ENCODE peak calls at places on chromosomes 4 and X, in four cellular contexts. A, B, D and R are unnamed samples.

GRCh38 chr4:119315036-119315435 is 6.9 kb downstream of the FABP2 start:
- DNase-seq in D (no peak), B (no peak), A (no peak), R (no peak)

GRCh38 chr4:53967971-53968370 is 96.4 kb downstream of the CHIC2 start:
- DNase-seq in B (no peak), D (no peak), A (no peak), R (no peak)

GRCh38 chr4:15920723-15921591 is 17.6 kb downstream of the FGFBP1 start:
- DNase-seq in B (no peak), D (peak), A (no peak), R (no peak)

GRCh38 chrX:8688776-8689175 is 43.2 kb downstream of the ANOS1 start:
- DNase-seq in D (no peak), A (peak), B (no peak), R (no peak)

GRCh38 chrX:107730991-107731766 is 44.4 kb downstream of the TSC22D3 start:
- DNase-seq in B (no peak), A (no peak), D (no peak), R (no peak)

GRCh38 chr4:7893539-7893938 is 46.1 kb downstream of the AFAP1 start:
- DNase-seq in B (no peak), A (no peak), D (no peak), R (no peak)

GRCh38 chr4:156829194-156829593 is 142.4 kb downstream of the PDGFC start:
- DNase-seq in B (no peak), D (no peak), A (no peak), R (no peak)

GRCh38 chr4:47686294-47686872 is 151.5 kb downstream of the CORIN start:
- DNase-seq in B (peak), A (peak), D (peak), R (peak)

GRCh38 chrX:77528034-77528433 is 80.8 kb downstream of the FGF16 start:
- DNase-seq in A (no peak), D (no peak), B (peak), R (no peak)

GRCh38 chrX:108090474-108091265 is 672 bp downstream of the PSMD10 start:
- DNase-seq in D (peak), B (no peak), A (no peak), R (peak)

GRCh38 chr4:148056879-148057278 is 325.0 kb downstream of the ARHGAP10 start:
- DNase-seq in D (peak), A (peak), B (peak), R (no peak)

GRCh38 chrX:38061335-38061734 is 55.0 kb downstream of the SYTL5 start:
- DNase-seq in A (no peak), B (no peak), D (peak), R (peak)

GRCh38 chrX:45806410-45807121 is 605.9 kb upstream of the DIPK2B start:
- DNase-seq in A (no peak), B (no peak), D (peak), R (no peak)

GRCh38 chr4:159012381-159012780 is 90.5 kb upstream of the RAPGEF2 start:
- DNase-seq in B (no peak), D (peak), A (no peak), R (no peak)

GRCh38 chr4:110982486-110982885 is 359.6 kb upstream of the PITX2 start:
- DNase-seq in A (no peak), B (no peak), D (no peak), R (no peak)

GRCh38 chr4:52600275-52600674 is 58.8 kb downstream of the USP46 start:
- DNase-seq in D (no peak), A (no peak), B (no peak), R (no peak)

GRCh38 chrX:139126493-139126892 is 404.0 kb upstream of the F9 start:
- DNase-seq in D (peak), B (peak), A (peak), R (peak)

GRCh38 chr4:21077967-21078366 is 377.7 kb downstream of the PACRGL start:
- DNase-seq in A (no peak), B (no peak), D (no peak), R (no peak)

GRCh38 chrX:68822641-68823410 is 6.0 kb upstream of the EFNB1 start:
- DNase-seq in A (no peak), B (peak), D (peak), R (peak)

GRCh38 chrX:19867411-19867732 is 20.0 kb downstream of the SH3KBP1 start:
- DNase-seq in D (no peak), B (no peak), A (no peak), R (no peak)

GRCh38 chrX:96372313-96373046 is 312.2 kb upstream of the DIAPH2 start:
- DNase-seq in A (no peak), D (peak), B (no peak), R (peak)
- TF ChIP-seq KDM1A in A (no peak), D (no peak), B (no peak), R (no peak)

GRCh38 chrX:148542481-148543255 is 42.3 kb downstream of the AFF2 start:
- DNase-seq in A (no peak), B (no peak), D (no peak), R (no peak)
- TF ChIP-seq RNF2 in A (no peak), B (no peak), D (no peak), R (no peak)

DNA sequence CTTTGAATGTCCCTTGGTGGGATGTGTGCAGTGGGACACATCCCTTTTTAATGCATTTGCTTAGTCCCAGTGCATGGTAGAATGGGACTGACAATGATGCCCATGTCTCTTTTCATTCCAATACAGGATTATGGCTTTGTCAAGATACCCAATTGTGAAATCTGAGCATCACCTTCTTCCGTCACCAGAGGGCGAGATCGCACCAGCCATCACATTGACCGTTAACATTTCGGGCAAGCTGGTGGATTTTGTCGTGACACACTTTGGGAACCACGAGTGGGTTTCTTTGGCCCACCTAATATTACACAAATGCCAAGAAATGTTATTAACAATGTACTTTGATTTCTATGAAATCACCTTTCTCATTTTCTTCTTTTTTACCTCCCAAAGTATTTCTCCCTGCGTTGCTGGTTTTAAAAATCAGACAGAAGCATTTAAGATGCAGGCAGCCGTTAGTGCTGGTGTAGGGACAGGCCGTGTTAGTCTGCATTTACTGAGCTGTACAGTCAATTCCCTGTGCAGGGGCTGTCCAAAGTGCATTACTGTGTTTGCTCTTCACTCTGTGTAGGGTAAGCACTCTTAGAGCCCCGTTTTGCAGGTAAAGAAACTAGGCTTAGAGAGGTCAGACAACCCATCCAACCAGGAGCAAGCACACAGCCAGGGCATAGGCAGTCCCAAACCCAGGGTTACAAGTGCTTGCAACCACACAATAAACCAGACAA is 46.5 kb downstream of the CWH43 start:
- DNase-seq in D (peak), B (peak), A (no peak), R (peak)
- TF ChIP-seq KDM1A in D (no peak), B (no peak), A (no peak), R (no peak)

GRCh38 chr4:79294064-79294463 is 31.8 kb downstream of the NAA11 start:
- DNase-seq in D (no peak), A (no peak), B (no peak), R (peak)
- TF ChIP-seq RNF2 in D (no peak), A (no peak), B (no peak), R (no peak)

GRCh38 chrX:131830400-131831184 is 192.5 kb upstream of the STK26 start:
- DNase-seq in A (peak), B (peak), D (peak), R (peak)
- TF ChIP-seq KDM1A in A (no peak), B (no peak), D (no peak), R (no peak)

GRCh38 chrX:57156397-57157049 is 19.3 kb upstream of the SPIN2A start:
- DNase-seq in A (no peak), B (no peak), D (peak), R (peak)
- TF ChIP-seq RNF2 in A (no peak), B (no peak), D (no peak), R (no peak)

GRCh38 chr4:185833055-185833598 is 21.1 kb upstream of the SORBS2 start:
- DNase-seq in B (no peak), D (peak), A (no peak), R (peak)
- TF ChIP-seq KDM1A in B (no peak), D (no peak), A (no peak), R (no peak)

GRCh38 chr4:10035130-10035529 is 13.8 kb upstream of the SLC2A9 start:
- DNase-seq in B (no peak), D (no peak), A (no peak), R (no peak)
- TF ChIP-seq RNF2 in B (no peak), D (no peak), A (no peak), R (no peak)

GRCh38 chrX:97057349-97057909 is 173.7 kb downstream of the RPA4 start:
- DNase-seq in A (no peak), B (no peak), D (no peak), R (no peak)
- TF ChIP-seq KDM1A in A (no peak), B (no peak), D (no peak), R (no peak)